ENCODE peak calls at places on chromosomes 3 and 15, in ten cellular contexts. A, G, Z, V, W, E, K, O, C and P are unnamed samples.

GRCh38 chr15:53126144-53126543 is 336.0 kb upstream of the ONECUT1 start:
- DNase-seq in A (no peak), G (no peak), Z (no peak), V (no peak), W (no peak), E (no peak), K (no peak), O (no peak), C (no peak), P (no peak)

GRCh38 chr3:72347819-72348319 is 500.4 kb downstream of the SHQ1 start:
- DNase-seq in A (peak; percentile 44), G (no peak), Z (peak; percentile 72), V (peak; percentile 87), W (peak; percentile 89), E (peak; percentile 22), K (peak; percentile 44), O (no peak), C (peak; percentile 74), P (no peak)

GRCh38 chr3:110881069-110881468 is 190.5 kb upstream of the NECTIN3 start:
- DNase-seq in A (peak; percentile 1), G (peak; percentile 71), Z (peak; percentile 47), V (no peak), W (no peak), E (peak; percentile 17), K (peak; percentile 46), O (no peak), C (peak; percentile 27), P (no peak)

GRCh38 chr15:98755781-98756180 is 107.4 kb downstream of the IGF1R start:
- DNase-seq in A (no peak), G (no peak), Z (no peak), V (no peak), W (no peak), E (no peak), K (no peak), O (no peak), C (no peak), P (no peak)

GRCh38 chr15:99845009-99845408 is 111.8 kb upstream of the LYSMD4 start:
- DNase-seq in A (no peak), G (no peak), Z (peak; percentile 61), V (no peak), W (no peak), E (peak; percentile 68), K (no peak), O (no peak), C (no peak), P (no peak)

GRCh38 chr3:144296808-144297207 is 325.2 kb downstream of the DIPK2A start:
- DNase-seq in A (no peak), G (no peak), Z (no peak), V (no peak), W (no peak), E (no peak), K (no peak), O (no peak), C (no peak), P (no peak)

GRCh38 chr3:46930176-46930944 is 46.2 kb downstream of the CCDC12 start:
- DNase-seq in A (no peak), G (no peak), Z (no peak), V (no peak), W (no peak), E (no peak), K (no peak), O (no peak), C (no peak), P (no peak)

GRCh38 chr3:99624536-99625236 is 13.7 kb upstream of the COL8A1 start:
- DNase-seq in A (no peak), G (no peak), Z (no peak), V (no peak), W (no peak), E (no peak), K (no peak), O (no peak), C (no peak), P (no peak)

GRCh38 chr3:127706312-127706711 is 33.6 kb downstream of the ABTB1 start:
- DNase-seq in A (no peak), G (no peak), Z (no peak), V (no peak), W (peak; percentile 82), E (no peak), K (no peak), O (no peak), C (no peak), P (no peak)

GRCh38 chr15:45869034-45869668 is 234.3 kb downstream of the SQOR start:
- DNase-seq in A (no peak), G (no peak), Z (no peak), V (no peak), W (no peak), E (no peak), K (no peak), O (no peak), C (no peak), P (no peak)

GRCh38 chr3:99716463-99716995 is 78.1 kb downstream of the COL8A1 start:
- DNase-seq in A (no peak), G (no peak), Z (no peak), V (no peak), W (no peak), E (no peak), K (no peak), O (no peak), C (no peak), P (no peak)

GRCh38 chr3:38360345-38360744 is 13.8 kb downstream of the XYLB start:
- DNase-seq in A (no peak), G (no peak), Z (no peak), V (no peak), W (no peak), E (no peak), K (no peak), O (no peak), C (no peak), P (no peak)

DNA sequence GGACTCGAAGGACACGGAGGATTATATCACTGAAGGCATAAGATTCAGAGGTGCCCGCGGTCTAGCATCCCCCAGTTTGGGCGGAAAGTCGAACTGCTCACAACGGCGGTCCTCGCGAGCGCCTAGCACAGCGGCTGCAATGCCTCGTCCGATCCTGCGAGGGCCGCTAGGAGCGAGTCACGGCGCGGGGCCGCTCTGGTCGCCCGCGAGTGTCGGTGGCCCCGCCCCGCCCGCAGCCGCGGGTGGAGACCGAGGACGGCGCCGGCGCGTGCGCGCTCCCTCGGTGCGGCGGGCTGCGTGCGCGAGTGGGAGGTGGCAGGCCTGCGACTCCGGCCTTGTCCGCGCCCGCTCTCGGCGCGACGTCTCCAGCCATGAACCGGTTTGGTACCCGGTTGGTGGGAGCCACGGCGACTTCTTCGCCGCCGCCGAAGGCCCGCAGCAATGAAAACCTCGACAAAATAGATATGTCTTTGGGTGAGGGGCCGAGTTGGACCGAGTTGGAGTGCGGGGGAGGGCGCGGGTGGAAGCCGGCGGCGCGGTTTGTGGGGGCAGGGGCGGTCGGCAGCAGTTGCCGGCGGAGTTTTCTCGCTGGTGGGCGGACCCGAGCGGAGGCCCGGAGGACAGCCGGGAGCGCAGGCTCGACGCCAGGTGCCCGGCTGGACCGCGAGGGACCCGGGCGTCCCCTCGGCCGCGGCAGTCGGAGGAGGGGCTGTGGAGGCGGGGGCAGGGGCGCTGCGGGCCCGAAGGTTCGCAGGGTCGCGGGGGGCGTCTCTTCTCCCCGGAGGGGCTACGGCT is at the start of gene FYTTD1:
- DNase-seq in A (no peak), G (peak; percentile 94), Z (peak; percentile 79), V (peak; percentile 90), W (peak; percentile 97), E (peak; percentile 81), K (peak; percentile 96), O (peak; percentile 78), C (peak; percentile 87), P (peak; percentile 77)
- TF ChIP-seq CTCF in A (peak; percentile 35), G (peak; percentile 29), Z (peak; percentile 34), V (peak; percentile 16), W (peak; percentile 41), E (no peak), K (peak; percentile 44), O (peak; percentile 30), C (no peak), P (peak; percentile 16)

DNA sequence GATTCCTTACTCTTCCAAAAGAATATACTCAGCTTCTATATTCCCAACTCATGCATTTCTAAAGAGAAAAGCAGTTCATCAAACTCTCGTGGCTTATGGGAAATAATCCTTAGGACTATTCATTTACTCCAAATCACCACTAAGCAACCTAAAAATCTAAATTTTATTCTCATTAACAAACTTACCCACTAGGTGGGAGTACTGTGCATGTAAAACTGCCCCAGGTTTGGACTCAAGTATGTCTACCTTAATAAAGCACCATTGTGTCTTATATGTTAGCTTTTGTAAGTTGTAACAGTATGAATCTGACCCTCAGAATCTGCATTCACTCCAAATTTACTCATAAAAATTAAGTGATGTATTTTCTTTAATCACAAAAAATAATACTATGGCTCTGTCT is 25.3 kb downstream of the RAD18 start:
- DNase-seq in A (no peak), G (no peak), Z (peak; percentile 71), V (no peak), W (no peak), E (no peak), K (peak; percentile 16), O (no peak), C (no peak), P (no peak)
- TF ChIP-seq CTCF in A (peak; percentile 48), G (peak; percentile 37), Z (peak; percentile 45), V (no peak), W (no peak), E (peak; percentile 25), K (peak; percentile 42), O (no peak), C (no peak), P (peak; percentile 34)

GRCh38 chr3:71285086-71285485 is 298.4 kb downstream of the FOXP1 start:
- DNase-seq in A (no peak), G (no peak), Z (no peak), V (no peak), W (no peak), E (no peak), K (no peak), O (no peak), C (no peak), P (no peak)

GRCh38 chr3:71288269-71288930 is 295.1 kb downstream of the FOXP1 start:
- DNase-seq in A (no peak), G (no peak), Z (peak; percentile 25), V (no peak), W (no peak), E (no peak), K (no peak), O (no peak), C (no peak), P (no peak)

GRCh38 chr3:71294919-71295318 is 288.6 kb downstream of the FOXP1 start:
- DNase-seq in A (no peak), G (no peak), Z (no peak), V (no peak), W (no peak), E (no peak), K (no peak), O (no peak), C (peak; percentile 2), P (no peak)

DNA sequence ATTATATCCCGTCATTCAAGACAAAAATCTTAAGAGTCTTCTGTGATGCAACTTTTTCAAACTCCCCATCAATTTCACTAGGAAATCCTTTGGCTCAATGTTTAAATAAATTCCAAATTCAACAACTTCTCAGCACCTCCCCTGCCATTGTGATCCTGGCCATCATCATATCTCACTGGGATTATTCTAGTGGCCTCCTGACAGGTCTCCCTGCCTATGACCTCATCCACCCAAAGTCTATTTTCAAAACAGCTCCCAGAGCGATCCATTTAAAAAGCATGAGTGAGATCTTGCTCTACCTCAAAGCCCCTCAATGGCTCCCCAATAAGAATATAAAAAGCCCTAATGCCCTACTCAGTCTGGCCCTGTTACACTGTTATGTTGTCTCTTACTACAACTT is 293.2 kb downstream of the FOXP1 start:
- DNase-seq in A (no peak), G (no peak), Z (no peak), V (no peak), W (no peak), E (no peak), K (no peak), O (no peak), C (no peak), P (no peak)
- TF ChIP-seq CTCF in A (no peak), G (no peak), Z (no peak), V (no peak), W (no peak), E (no peak), K (no peak), O (no peak), C (no peak), P (no peak)

GRCh38 chr3:58249358-58250092 is 11.9 kb downstream of the ABHD6 start:
- DNase-seq in A (no peak), G (no peak), Z (no peak), V (no peak), W (no peak), E (no peak), K (peak; percentile 61), O (no peak), C (no peak), P (no peak)
- TF ChIP-seq CTCF in A (peak; percentile 49), G (peak; percentile 23), Z (peak; percentile 18), V (no peak), W (no peak), E (no peak), K (peak; percentile 25), O (no peak), C (no peak), P (no peak)